ENCODE peak calls at places on chromosomes 13 and 19, in six cellular contexts. D is thoracic aorta, Z is transverse colon, S is dorsolateral prefrontal cortex, A is Peyer's patch, Q is HCT116. W is an unnamed sample.
A peak's percentile ranks its signal among the peaks of the same experiment; 100 is the strongest.

GRCh38 chr13:36685912-36686311 is 12.1 kb downstream of the SERTM1 start:
- DNase-seq in S (no peak), A (no peak), D (no peak), Z (no peak), Q (no peak), W (no peak)

GRCh38 chr13:50587122-50587521 is 256.4 kb downstream of the DLEU7 start:
- DNase-seq in S (no peak), A (no peak), Q (no peak), Z (no peak), D (no peak), W (no peak)

GRCh38 chr13:73767191-73767741 is 366.9 kb downstream of the KLF12 start:
- DNase-seq in Z (no peak), D (no peak), S (no peak), A (no peak), Q (no peak), W (no peak)

GRCh38 chr13:45341034-45341798 is at the start of gene TPT1:
- DNase-seq in Z (peak; percentile 99), Q (peak; percentile 96), S (peak; percentile 98), D (peak; percentile 96), A (peak; percentile 100), W (peak; percentile 99)

GRCh38 chr13:84487681-84488080 is 605.4 kb upstream of the SLITRK1 start:
- DNase-seq in Q (no peak), A (no peak), D (no peak), S (no peak), Z (no peak), W (no peak)

GRCh38 chr13:110287031-110287828 is 19.7 kb downstream of the COL4A1 start:
- DNase-seq in S (no peak), A (peak; percentile 26), Z (no peak), Q (no peak), D (no peak), W (no peak)

GRCh38 chr19:49468746-49469447 is 5.1 kb upstream of the FLT3LG start:
- DNase-seq in Q (no peak), Z (peak; percentile 77), A (peak; percentile 94), S (no peak), D (peak; percentile 31), W (peak; percentile 68)

GRCh38 chr13:26007261-26007765 is 44.5 kb downstream of the SHISA2 start:
- DNase-seq in D (no peak), A (no peak), Q (no peak), Z (no peak), S (no peak), W (no peak)

GRCh38 chr19:34985249-34986022 is 14.7 kb upstream of the GRAMD1A start:
- DNase-seq in A (peak; percentile 64), D (no peak), Z (no peak), S (no peak), Q (no peak), W (no peak)

GRCh38 chr19:36916991-36917390 is 859 bp downstream of the ZNF568 start:
- DNase-seq in Q (no peak), S (peak; percentile 42), D (no peak), Z (no peak), A (no peak), W (no peak)

GRCh38 chr19:43624933-43625332 is 5.5 kb upstream of the ZNF428 start:
- DNase-seq in Z (peak; percentile 82), Q (peak; percentile 72), A (peak; percentile 91), D (no peak), S (no peak), W (no peak)

GRCh38 chr19:38837656-38838121 is 6.1 kb upstream of the ECH1 start:
- DNase-seq in S (no peak), Q (no peak), Z (no peak), A (no peak), D (no peak), W (peak; percentile 51)

GRCh38 chr19:55959996-55960675 is 12.5 kb downstream of the NLRP8 start:
- DNase-seq in D (no peak), A (no peak), Z (no peak), Q (no peak), S (no peak), W (no peak)

GRCh38 chr13:33284916-33285315 is 639 bp downstream of the STARD13 start:
- DNase-seq in D (no peak), A (no peak), Q (no peak), Z (no peak), S (no peak), W (no peak)

GRCh38 chr13:69496951-69497350 is 610.7 kb upstream of the ATXN8OS start:
- DNase-seq in A (no peak), Z (no peak), Q (no peak), S (no peak), D (no peak), W (no peak)

GRCh38 chr19:1259206-1259872 is 9.8 kb upstream of the CIRBP start:
- DNase-seq in S (peak; percentile 53), Z (peak; percentile 88), D (no peak), Q (no peak), A (peak; percentile 94), W (no peak)

GRCh38 chr13:46575843-46576242 is 22.9 kb downstream of the LRCH1 start:
- DNase-seq in D (no peak), Q (no peak), S (no peak), A (no peak), Z (no peak), W (peak; percentile 64)

GRCh38 chr13:19713186-19713965 is 69.4 kb downstream of the PSPC1 start:
- DNase-seq in D (no peak), Z (no peak), Q (no peak), S (no peak), A (no peak), W (peak; percentile 36)

GRCh38 chr13:36965767-36966166 is 33.4 kb downstream of the ALG5 start:
- DNase-seq in D (no peak), Q (peak; percentile 15), Z (no peak), S (no peak), A (no peak), W (peak; percentile 79)

GRCh38 chr19:383922-384800 is 24.8 kb downstream of the C2CD4C start:
- DNase-seq in S (peak; percentile 63), A (no peak), Z (no peak), Q (no peak), D (no peak), W (no peak)

GRCh38 chr13:97238432-97238831 is 16.3 kb downstream of the MBNL2 start:
- DNase-seq in Q (no peak), Z (no peak), D (no peak), S (no peak), A (no peak), W (no peak)
- H3K27ac ChIP-seq in Q (no peak overlapping the region), Z (peak overlapping the region; percentile 73), D (no peak overlapping the region), S (peak overlapping the region; percentile 93), A (no peak overlapping the region), W (no peak overlapping the region)

GRCh38 chr19:13606156-13606555 is 99.9 kb upstream of the CACNA1A start:
- DNase-seq in D (no peak), A (no peak), Z (no peak), Q (no peak), S (no peak), W (no peak)

GRCh38 chr19:13600091-13600490 is 93.8 kb upstream of the CACNA1A start:
- DNase-seq in Z (no peak), S (no peak), A (no peak), Q (no peak), D (no peak), W (no peak)

GRCh38 chr19:13600802-13601201 is 94.5 kb upstream of the CACNA1A start:
- DNase-seq in S (no peak), A (no peak), D (no peak), Q (no peak), Z (no peak), W (no peak)

GRCh38 chr19:13610042-13610691 is 103.9 kb upstream of the CACNA1A start:
- DNase-seq in Z (peak; percentile 21), S (no peak), Q (no peak), D (no peak), A (no peak), W (no peak)

GRCh38 chr19:13604902-13605586 is 98.8 kb upstream of the CACNA1A start:
- DNase-seq in A (no peak), S (no peak), Q (no peak), Z (no peak), D (no peak), W (no peak)
- TF ChIP-seq CTCF in A (no peak), S (no peak), Q (no peak), Z (no peak), D (no peak), W (no peak)

GRCh38 chr13:35470671-35471465 is 5.6 kb downstream of the MAB21L1 start:
- DNase-seq in D (no peak), Z (peak; percentile 9), S (peak; percentile 53), Q (no peak), A (no peak), W (no peak)

GRCh38 chr13:35469781-35470380 is 6.6 kb downstream of the MAB21L1 start:
- DNase-seq in A (no peak), Z (no peak), S (no peak), Q (no peak), D (no peak), W (no peak)

GRCh38 chr13:35474551-35474950 is 1.9 kb downstream of the MAB21L1 start:
- DNase-seq in S (no peak), A (no peak), D (no peak), Z (no peak), Q (no peak), W (no peak)

GRCh38 chr13:35471466-35472307 is 4.8 kb downstream of the MAB21L1 start:
- DNase-seq in Q (no peak), Z (no peak), A (no peak), D (no peak), S (no peak), W (no peak)

DNA sequence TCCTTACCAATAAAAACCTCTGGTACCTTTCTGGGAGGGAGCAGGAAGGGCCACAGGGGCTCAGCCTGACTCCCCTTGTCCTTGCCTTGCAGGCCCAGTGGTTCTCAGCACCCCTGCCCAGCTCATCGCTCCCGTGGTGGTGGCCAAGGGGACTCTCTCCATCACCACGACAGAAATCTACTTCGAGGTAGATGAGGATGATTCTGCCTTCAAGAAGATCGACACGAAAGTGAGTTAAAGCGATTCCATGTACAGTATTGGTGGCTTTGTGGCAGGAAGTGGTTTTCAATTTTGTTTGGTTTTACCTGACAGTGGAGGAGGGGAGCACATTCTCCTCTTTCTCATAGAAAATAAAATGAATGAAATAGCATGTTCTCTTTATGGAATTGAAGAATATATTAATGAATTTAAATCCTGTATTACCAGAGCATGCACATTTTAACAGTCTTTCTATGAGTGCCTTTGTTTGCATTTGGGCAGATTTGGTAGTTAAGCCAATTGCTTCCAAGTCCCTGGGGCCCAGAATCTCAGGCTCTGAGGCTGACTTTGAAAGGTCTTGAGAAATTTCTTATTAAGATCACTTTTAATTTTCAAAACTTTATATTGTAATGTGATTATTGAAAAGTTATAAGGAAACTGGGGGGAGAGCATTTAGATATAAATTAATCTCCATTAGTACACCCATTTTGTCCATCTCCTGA is 4.0 kb downstream of the MAB21L1 start:
- DNase-seq in Z (no peak), Q (no peak), D (no peak), S (no peak), A (no peak), W (no peak)
- H3K27ac ChIP-seq in Z (no peak overlapping the region), Q (no peak overlapping the region), D (no peak overlapping the region), S (no peak overlapping the region), A (no peak overlapping the region), W (no peak overlapping the region)

GRCh38 chr19:42546831-42547500 is 18.7 kb upstream of the CEACAM1 start:
- DNase-seq in Q (no peak), A (peak; percentile 4), S (no peak), D (no peak), Z (no peak), W (no peak)

GRCh38 chr19:42540071-42540553 is 11.8 kb upstream of the CEACAM1 start:
- DNase-seq in S (no peak), D (no peak), Q (no peak), A (peak; percentile 25), Z (no peak), W (no peak)

GRCh38 chr19:42544146-42544545 is 15.9 kb upstream of the CEACAM1 start:
- DNase-seq in A (no peak), D (no peak), S (no peak), Z (no peak), Q (no peak), W (no peak)

GRCh38 chr19:42538841-42539709 is 10.8 kb upstream of the CEACAM1 start:
- DNase-seq in D (no peak), S (no peak), Z (no peak), Q (no peak), A (peak; percentile 14), W (no peak)

GRCh38 chr19:42542791-42543190 is 14.5 kb upstream of the CEACAM1 start:
- DNase-seq in D (no peak), A (peak; percentile 19), S (no peak), Q (no peak), Z (no peak), W (no peak)
- TF ChIP-seq CTCF in D (no peak), A (no peak), S (no peak), Q (no peak), Z (no peak), W (no peak)

W was measured in RWPE1.